ENCODE peak calls at places on chromosomes 2 and 18, in eight cellular contexts. One of them, this sample, is unnamed.

GRCh38 chr2:201628545-201628944 is 14.8 kb downstream of the TMEM237 start:
- DNase-seq in uterus: no peak
- DNase-seq in NCI-H774: no peak
- DNase-seq in EH: peak; percentile 62
- DNase-seq in M059J: no peak
- DNase-seq in activated T-helper 2 cell treated with anti-CD3 and anti-CD28 coated beads, Interferon-gamma antibody, Interleukin-2, Interleukin-4, amounts not matched to agents 10 μg/mL and 5 μg/mL and 100 μg/mL, durations not matched to agents 14 hours and 24 hours and 36 hours: no peak
- DNase-seq in H54: no peak
- DNase-seq in neuronal stem cell: no peak
- DNase-seq in this sample: peak; percentile 45

GRCh38 chr18:79516441-79516931 is 120.8 kb downstream of the NFATC1 start:
- DNase-seq in M059J: no peak
- DNase-seq in H54: no peak
- DNase-seq in EH: no peak
- DNase-seq in NCI-H774: no peak
- DNase-seq in activated T-helper 2 cell treated with anti-CD3 and anti-CD28 coated beads, Interferon-gamma antibody, Interleukin-2, Interleukin-4, amounts not matched to agents 10 μg/mL and 5 μg/mL and 100 μg/mL, durations not matched to agents 14 hours and 24 hours and 36 hours: no peak
- DNase-seq in neuronal stem cell: no peak
- DNase-seq in uterus: no peak
- DNase-seq in this sample: no peak

GRCh38 chr2:240626531-240627300 is 1.4 kb downstream of the GPR35 start:
- DNase-seq in NCI-H774: no peak
- DNase-seq in EH: no peak
- DNase-seq in activated T-helper 2 cell treated with anti-CD3 and anti-CD28 coated beads, Interferon-gamma antibody, Interleukin-2, Interleukin-4, amounts not matched to agents 10 μg/mL and 5 μg/mL and 100 μg/mL, durations not matched to agents 14 hours and 24 hours and 36 hours: no peak
- DNase-seq in neuronal stem cell: no peak
- DNase-seq in M059J: no peak
- DNase-seq in H54: no peak
- DNase-seq in uterus: no peak
- DNase-seq in this sample: no peak

GRCh38 chr2:204900487-204900886 is 355.2 kb downstream of the PARD3B start:
- DNase-seq in neuronal stem cell: no peak
- DNase-seq in NCI-H774: no peak
- DNase-seq in H54: no peak
- DNase-seq in M059J: no peak
- DNase-seq in uterus: no peak
- DNase-seq in activated T-helper 2 cell treated with anti-CD3 and anti-CD28 coated beads, Interferon-gamma antibody, Interleukin-2, Interleukin-4, amounts not matched to agents 10 μg/mL and 5 μg/mL and 100 μg/mL, durations not matched to agents 14 hours and 24 hours and 36 hours: no peak
- DNase-seq in EH: no peak
- DNase-seq in this sample: no peak

GRCh38 chr2:30414951-30415350 is 32.1 kb upstream of the LCLAT1 start:
- DNase-seq in H54: no peak
- DNase-seq in activated T-helper 2 cell treated with anti-CD3 and anti-CD28 coated beads, Interferon-gamma antibody, Interleukin-2, Interleukin-4, amounts not matched to agents 10 μg/mL and 5 μg/mL and 100 μg/mL, durations not matched to agents 14 hours and 24 hours and 36 hours: no peak
- DNase-seq in uterus: no peak
- DNase-seq in neuronal stem cell: no peak
- DNase-seq in EH: peak; percentile 54
- DNase-seq in M059J: no peak
- DNase-seq in NCI-H774: no peak
- DNase-seq in this sample: no peak

GRCh38 chr2:77201755-77202154 is 320.4 kb downstream of the LRRTM4 start:
- DNase-seq in M059J: no peak
- DNase-seq in activated T-helper 2 cell treated with anti-CD3 and anti-CD28 coated beads, Interferon-gamma antibody, Interleukin-2, Interleukin-4, amounts not matched to agents 10 μg/mL and 5 μg/mL and 100 μg/mL, durations not matched to agents 14 hours and 24 hours and 36 hours: no peak
- DNase-seq in EH: no peak
- DNase-seq in H54: no peak
- DNase-seq in uterus: no peak
- DNase-seq in neuronal stem cell: no peak
- DNase-seq in NCI-H774: no peak
- DNase-seq in this sample: no peak

GRCh38 chr2:47334356-47335136 is 68.4 kb upstream of the MSH2 start:
- DNase-seq in uterus: no peak
- DNase-seq in H54: no peak
- DNase-seq in activated T-helper 2 cell treated with anti-CD3 and anti-CD28 coated beads, Interferon-gamma antibody, Interleukin-2, Interleukin-4, amounts not matched to agents 10 μg/mL and 5 μg/mL and 100 μg/mL, durations not matched to agents 14 hours and 24 hours and 36 hours: no peak
- DNase-seq in NCI-H774: peak; percentile 16
- DNase-seq in M059J: no peak
- DNase-seq in EH: no peak
- DNase-seq in neuronal stem cell: peak; percentile 53
- DNase-seq in this sample: no peak

GRCh38 chr2:23404426-23404825 is 19.4 kb downstream of the KLHL29 start:
- DNase-seq in NCI-H774: peak; percentile 81
- DNase-seq in neuronal stem cell: no peak
- DNase-seq in activated T-helper 2 cell treated with anti-CD3 and anti-CD28 coated beads, Interferon-gamma antibody, Interleukin-2, Interleukin-4, amounts not matched to agents 10 μg/mL and 5 μg/mL and 100 μg/mL, durations not matched to agents 14 hours and 24 hours and 36 hours: no peak
- DNase-seq in EH: peak; percentile 91
- DNase-seq in uterus: no peak
- DNase-seq in H54: no peak
- DNase-seq in M059J: peak; percentile 72
- DNase-seq in this sample: peak; percentile 80

GRCh38 chr2:148876589-148877402 is 1.8 kb downstream of the KIF5C start:
- DNase-seq in M059J: peak; percentile 11
- DNase-seq in NCI-H774: peak; percentile 67
- DNase-seq in neuronal stem cell: peak; percentile 90
- DNase-seq in uterus: no peak
- DNase-seq in activated T-helper 2 cell treated with anti-CD3 and anti-CD28 coated beads, Interferon-gamma antibody, Interleukin-2, Interleukin-4, amounts not matched to agents 10 μg/mL and 5 μg/mL and 100 μg/mL, durations not matched to agents 14 hours and 24 hours and 36 hours: peak; percentile 53
- DNase-seq in EH: no peak
- DNase-seq in H54: no peak
- DNase-seq in this sample: no peak

GRCh38 chr18:47191956-47192355 is 15.8 kb upstream of the IER3IP1 start:
- DNase-seq in NCI-H774: no peak
- DNase-seq in uterus: no peak
- DNase-seq in activated T-helper 2 cell treated with anti-CD3 and anti-CD28 coated beads, Interferon-gamma antibody, Interleukin-2, Interleukin-4, amounts not matched to agents 10 μg/mL and 5 μg/mL and 100 μg/mL, durations not matched to agents 14 hours and 24 hours and 36 hours: no peak
- DNase-seq in M059J: peak; percentile 32
- DNase-seq in EH: peak; percentile 18
- DNase-seq in H54: no peak
- DNase-seq in neuronal stem cell: no peak
- DNase-seq in this sample: peak; percentile 39

GRCh38 chr18:60209042-60209441 is 163.5 kb downstream of the MC4R start:
- DNase-seq in activated T-helper 2 cell treated with anti-CD3 and anti-CD28 coated beads, Interferon-gamma antibody, Interleukin-2, Interleukin-4, amounts not matched to agents 10 μg/mL and 5 μg/mL and 100 μg/mL, durations not matched to agents 14 hours and 24 hours and 36 hours: no peak
- DNase-seq in neuronal stem cell: no peak
- DNase-seq in EH: no peak
- DNase-seq in M059J: no peak
- DNase-seq in uterus: no peak
- DNase-seq in H54: no peak
- DNase-seq in NCI-H774: no peak
- DNase-seq in this sample: no peak

GRCh38 chr18:31512203-31512764 is 14.3 kb downstream of the DSG2 start:
- DNase-seq in NCI-H774: no peak
- DNase-seq in H54: peak; percentile 41
- DNase-seq in M059J: peak; percentile 27
- DNase-seq in activated T-helper 2 cell treated with anti-CD3 and anti-CD28 coated beads, Interferon-gamma antibody, Interleukin-2, Interleukin-4, amounts not matched to agents 10 μg/mL and 5 μg/mL and 100 μg/mL, durations not matched to agents 14 hours and 24 hours and 36 hours: no peak
- DNase-seq in EH: peak; percentile 75
- DNase-seq in uterus: no peak
- DNase-seq in neuronal stem cell: no peak
- DNase-seq in this sample: no peak

This sample was measured in HFFc6.